ENCODE peak calls at places on chromosome 13, in four cellular contexts. One of them, this sample, is unnamed.

GRCh38 chr13:22757530-22758120 is 423.2 kb upstream of the SGCG start:
- DNase-seq in NCI-H1694 treated with DMSO at 0.1 percent for 48 hours: no peak
- DNase-seq in posterior cingulate gyrus: no peak
- DNase-seq in ELR: peak
- DNase-seq in this sample: no peak

GRCh38 chr13:44906758-44907157 is 82.5 kb downstream of the NUFIP1 start:
- DNase-seq in ELR: no peak
- DNase-seq in NCI-H1694 treated with DMSO at 0.1 percent for 48 hours: no peak
- DNase-seq in posterior cingulate gyrus: peak
- DNase-seq in this sample: no peak

GRCh38 chr13:67147257-67148218 is 82.6 kb downstream of the PCDH9 start:
- DNase-seq in NCI-H1694 treated with DMSO at 0.1 percent for 48 hours: no peak
- DNase-seq in posterior cingulate gyrus: no peak
- DNase-seq in ELR: peak
- DNase-seq in this sample: no peak

GRCh38 chr13:41267106-41267505 is 3.7 kb upstream of the MTRF1 start:
- DNase-seq in posterior cingulate gyrus: no peak
- DNase-seq in NCI-H1694 treated with DMSO at 0.1 percent for 48 hours: no peak
- DNase-seq in ELR: no peak
- DNase-seq in this sample: no peak

GRCh38 chr13:41900918-41901317 is 60.0 kb downstream of the VWA8 start:
- DNase-seq in NCI-H1694 treated with DMSO at 0.1 percent for 48 hours: no peak
- DNase-seq in ELR: peak
- DNase-seq in posterior cingulate gyrus: no peak
- DNase-seq in this sample: no peak

GRCh38 chr13:99370476-99371272 is 63.5 kb upstream of the GPR183 start:
- DNase-seq in ELR: no peak
- DNase-seq in NCI-H1694 treated with DMSO at 0.1 percent for 48 hours: no peak
- DNase-seq in posterior cingulate gyrus: no peak
- DNase-seq in this sample: no peak

GRCh38 chr13:35478384-35479222 is 2.1 kb upstream of the MAB21L1 start:
- DNase-seq in ELR: peak
- DNase-seq in posterior cingulate gyrus: no peak
- DNase-seq in NCI-H1694 treated with DMSO at 0.1 percent for 48 hours: no peak
- DNase-seq in this sample: no peak

GRCh38 chr13:42078113-42078769 is 29.8 kb downstream of the DGKH start:
- DNase-seq in NCI-H1694 treated with DMSO at 0.1 percent for 48 hours: no peak
- DNase-seq in posterior cingulate gyrus: no peak
- DNase-seq in ELR: no peak
- DNase-seq in this sample: no peak

GRCh38 chr13:94079876-94080275 is 399.6 kb downstream of the DCT start:
- DNase-seq in ELR: no peak
- DNase-seq in NCI-H1694 treated with DMSO at 0.1 percent for 48 hours: no peak
- DNase-seq in posterior cingulate gyrus: no peak
- DNase-seq in this sample: no peak

GRCh38 chr13:45838171-45838745 is 13.3 kb downstream of the SIAH3 start:
- DNase-seq in NCI-H1694 treated with DMSO at 0.1 percent for 48 hours: peak
- DNase-seq in posterior cingulate gyrus: no peak
- DNase-seq in ELR: no peak
- DNase-seq in this sample: no peak

GRCh38 chr13:83024955-83025594 is 857.2 kb downstream of the SLITRK1 start:
- DNase-seq in NCI-H1694 treated with DMSO at 0.1 percent for 48 hours: no peak
- DNase-seq in ELR: no peak
- DNase-seq in posterior cingulate gyrus: no peak
- DNase-seq in this sample: no peak

GRCh38 chr13:53015971-53016370 is 12.6 kb upstream of the OLFM4 start:
- DNase-seq in ELR: no peak
- DNase-seq in NCI-H1694 treated with DMSO at 0.1 percent for 48 hours: no peak
- DNase-seq in posterior cingulate gyrus: no peak
- DNase-seq in this sample: no peak

GRCh38 chr13:41652735-41653361 is 195.5 kb downstream of the RGCC start:
- DNase-seq in posterior cingulate gyrus: no peak
- DNase-seq in ELR: peak
- DNase-seq in NCI-H1694 treated with DMSO at 0.1 percent for 48 hours: peak
- DNase-seq in this sample: no peak

GRCh38 chr13:47426126-47426849 is 529.4 kb upstream of the HTR2A start:
- DNase-seq in ELR: peak
- DNase-seq in NCI-H1694 treated with DMSO at 0.1 percent for 48 hours: no peak
- DNase-seq in posterior cingulate gyrus: peak
- DNase-seq in this sample: no peak

GRCh38 chr13:34065915-34066314 is 248.0 kb downstream of the RFC3 start:
- DNase-seq in posterior cingulate gyrus: no peak
- DNase-seq in ELR: no peak
- DNase-seq in NCI-H1694 treated with DMSO at 0.1 percent for 48 hours: no peak
- DNase-seq in this sample: no peak

GRCh38 chr13:41610426-41610825 is 153.1 kb downstream of the RGCC start:
- DNase-seq in ELR: peak
- DNase-seq in NCI-H1694 treated with DMSO at 0.1 percent for 48 hours: no peak
- DNase-seq in posterior cingulate gyrus: no peak
- DNase-seq in this sample: no peak

GRCh38 chr13:97302611-97303010 is 80.5 kb downstream of the MBNL2 start:
- DNase-seq in posterior cingulate gyrus: no peak
- DNase-seq in NCI-H1694 treated with DMSO at 0.1 percent for 48 hours: no peak
- DNase-seq in ELR: no peak
- DNase-seq in this sample: no peak